ENCODE peak calls at places on chromosomes 16 and 17, in seven cellular contexts. L, H, F, S, O, I and E are unnamed samples.
A peak's percentile ranks its signal among the peaks of the same experiment; 100 is the strongest.

GRCh38 chr17:45942284-45942683 is 47.9 kb downstream of the MAPT start:
- ATAC-seq in L (peak; percentile 31), H (no peak), F (peak; percentile 93), S (no peak), O (peak; percentile 30), I (peak; percentile 96), E (peak; percentile 90)

GRCh38 chr16:56628486-56629035 is 3.0 kb downstream of the MT1E start:
- ATAC-seq in L (no peak), H (no peak), F (no peak), S (no peak), O (no peak), I (no peak), E (no peak)

GRCh38 chr16:22937169-22937568 is 123.2 kb downstream of the HS3ST2 start:
- ATAC-seq in L (no peak), H (no peak), F (peak; percentile 21), S (no peak), O (no peak), I (no peak), E (no peak)

GRCh38 chr17:78723001-78723796 is 58.9 kb downstream of the CYTH1 start:
- ATAC-seq in L (no peak), H (peak; percentile 19), F (no peak), S (peak; percentile 34), O (peak; percentile 6), I (peak; percentile 68), E (peak; percentile 55)

GRCh38 chr17:74545456-74546230 is at the start of gene CD300C:
- ATAC-seq in L (no peak), H (peak; percentile 27), F (no peak), S (peak; percentile 78), O (peak; percentile 83), I (peak; percentile 65), E (peak; percentile 27)

GRCh38 chr17:73109603-73110002 is 17.1 kb upstream of the SLC39A11 start:
- ATAC-seq in L (no peak), H (peak; percentile 69), F (no peak), S (no peak), O (no peak), I (no peak), E (no peak)

GRCh38 chr17:2243953-2244352 is 59.6 kb downstream of the SMG6 start:
- ATAC-seq in L (no peak), H (no peak), F (no peak), S (no peak), O (no peak), I (no peak), E (no peak)

GRCh38 chr17:8459109-8459508 is 23.4 kb downstream of the NDEL1 start:
- ATAC-seq in L (peak; percentile 78), H (no peak), F (peak; percentile 53), S (no peak), O (no peak), I (no peak), E (no peak)

GRCh38 chr16:10668322-10669045 is 26.2 kb downstream of the TEKT5 start:
- ATAC-seq in L (no peak), H (peak; percentile 90), F (no peak), S (peak; percentile 85), O (peak; percentile 88), I (peak; percentile 50), E (no peak)

GRCh38 chr17:5236871-5237540 is 2.3 kb upstream of the SCIMP start:
- ATAC-seq in L (no peak), H (no peak), F (no peak), S (no peak), O (no peak), I (no peak), E (no peak)

GRCh38 chr17:59441459-59442096 is 110.1 kb downstream of the YPEL2 start:
- ATAC-seq in L (no peak), H (no peak), F (no peak), S (no peak), O (no peak), I (no peak), E (no peak)

GRCh38 chr17:36088559-36089376 is 1.2 kb downstream of the CCL3 start:
- ATAC-seq in L (no peak), H (no peak), F (no peak), S (no peak), O (peak; percentile 8), I (no peak), E (no peak)

GRCh38 chr16:8721693-8722348 is 47.4 kb downstream of the ABAT start:
- ATAC-seq in L (peak; percentile 47), H (no peak), F (no peak), S (no peak), O (no peak), I (no peak), E (no peak)

GRCh38 chr16:9027070-9027799 is 63.5 kb upstream of the USP7 start:
- ATAC-seq in L (no peak), H (peak; percentile 58), F (no peak), S (peak; percentile 21), O (peak; percentile 56), I (no peak), E (no peak)

GRCh38 chr16:66250686-66251405 is 115.6 kb upstream of the CDH5 start:
- ATAC-seq in L (no peak), H (no peak), F (peak; percentile 75), S (peak; percentile 67), O (peak; percentile 75), I (peak; percentile 79), E (peak; percentile 82)

GRCh38 chr17:62626719-62627218 is 701 bp upstream of the MRC2 start:
- ATAC-seq in L (no peak), H (peak; percentile 52), F (peak; percentile 67), S (peak; percentile 53), O (peak; percentile 34), I (peak; percentile 75), E (peak; percentile 73)

GRCh38 chr17:45366691-45367090 is 49.9 kb upstream of the MAP3K14 start:
- ATAC-seq in L (no peak), H (no peak), F (no peak), S (no peak), O (no peak), I (no peak), E (no peak)

GRCh38 chr17:80024206-80024972 is 11.3 kb downstream of the TBC1D16 start:
- ATAC-seq in L (no peak), H (no peak), F (no peak), S (no peak), O (peak; percentile 53), I (no peak), E (no peak)
- H3K4me1 ChIP-seq in L (peaks cover 24% of the 10 kb centered on the region), H (peaks cover 17% of the 10 kb centered on the region), F (peaks cover 24% of the 10 kb centered on the region), S (peaks cover 34% of the 10 kb centered on the region), O (peaks cover 21% of the 10 kb centered on the region), I (no peaks in the 10 kb centered on the region), E (peaks cover 6% of the 10 kb centered on the region)

DNA sequence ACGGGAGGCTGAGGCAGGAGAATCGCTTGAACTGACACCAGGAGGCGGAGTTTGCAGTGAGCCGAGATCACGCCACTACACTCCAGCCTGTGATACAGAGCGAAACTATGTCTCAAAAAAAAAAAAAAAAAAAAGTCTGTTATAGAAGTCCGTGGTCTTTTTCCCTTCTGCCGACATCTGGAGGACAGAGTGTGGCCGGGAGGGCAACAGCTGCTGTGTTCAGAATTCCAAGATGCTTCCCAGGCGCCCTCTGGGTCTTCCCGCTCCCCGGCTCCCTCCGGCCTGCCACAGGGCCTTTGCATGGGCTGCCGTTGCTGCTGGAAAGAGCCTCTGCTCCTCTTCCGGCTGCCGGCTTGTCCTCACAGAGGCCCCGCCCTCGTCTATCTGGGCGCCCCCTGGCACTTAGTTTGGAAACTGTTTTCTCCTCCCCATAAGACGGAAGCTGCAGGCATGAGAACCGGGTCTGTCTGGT is 2.4 kb upstream of the CACNA1H start:
- ATAC-seq in L (no peak), H (peak; percentile 29), F (no peak), S (no peak), O (no peak), I (no peak), E (no peak)
- TF ChIP-seq CTCF in L (no peak), H (no peak), F (no peak), S (no peak), O (no peak), I (no peak), E (no peak)

GRCh38 chr16:85228463-85228862 is 116.2 kb upstream of the CIBAR2 start:
- ATAC-seq in L (no peak), H (no peak), F (no peak), S (no peak), O (no peak), I (no peak), E (no peak)

GRCh38 chr16:85227924-85228462 is 115.7 kb upstream of the CIBAR2 start:
- ATAC-seq in L (no peak), H (peak; percentile 76), F (no peak), S (peak; percentile 62), O (no peak), I (no peak), E (peak; percentile 35)

GRCh38 chr16:85231959-85232358 is 119.7 kb upstream of the CIBAR2 start:
- ATAC-seq in L (no peak), H (no peak), F (peak; percentile 25), S (no peak), O (no peak), I (peak; percentile 17), E (no peak)

GRCh38 chr16:85228970-85229430 is 116.7 kb upstream of the CIBAR2 start:
- ATAC-seq in L (peak; percentile 56), H (no peak), F (no peak), S (no peak), O (no peak), I (no peak), E (no peak)

DNA sequence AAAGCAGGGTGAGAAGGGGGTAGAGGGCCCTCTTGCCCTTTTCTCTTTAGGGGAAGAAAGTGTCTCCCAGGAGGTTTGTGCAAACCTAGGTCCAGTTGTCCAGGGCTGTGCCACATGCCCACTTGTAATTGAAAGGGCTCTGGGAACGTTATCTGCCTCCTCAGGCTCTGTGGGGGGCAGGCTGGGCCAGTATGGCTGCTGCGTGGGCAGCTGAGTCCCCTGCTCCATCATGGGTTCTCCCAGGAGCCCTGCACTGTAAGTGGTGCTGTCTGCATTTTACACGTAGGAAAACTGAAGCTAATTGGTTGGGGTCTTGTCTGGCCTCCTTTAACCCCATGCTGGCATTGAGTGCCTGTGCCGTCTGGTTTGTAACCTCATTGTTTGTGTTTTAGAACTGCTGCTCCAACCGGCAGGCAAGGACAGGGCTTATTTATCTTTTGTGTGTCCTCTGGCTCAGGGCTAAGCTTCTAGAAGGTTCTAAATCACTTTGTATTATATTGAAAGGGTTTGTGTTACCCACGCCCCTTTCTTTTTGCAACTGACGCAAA is 117.7 kb upstream of the CIBAR2 start:
- ATAC-seq in L (no peak), H (no peak), F (no peak), S (no peak), O (no peak), I (no peak), E (no peak)
- H3K27me3 ChIP-seq in L (no peaks in the 10 kb centered on the region), H (no peaks in the 10 kb centered on the region), F (no peaks in the 10 kb centered on the region), S (no peaks in the 10 kb centered on the region), O (peaks cover 5% of the 10 kb centered on the region), I (peaks cover 3% of the 10 kb centered on the region), E (no peaks in the 10 kb centered on the region)

DNA sequence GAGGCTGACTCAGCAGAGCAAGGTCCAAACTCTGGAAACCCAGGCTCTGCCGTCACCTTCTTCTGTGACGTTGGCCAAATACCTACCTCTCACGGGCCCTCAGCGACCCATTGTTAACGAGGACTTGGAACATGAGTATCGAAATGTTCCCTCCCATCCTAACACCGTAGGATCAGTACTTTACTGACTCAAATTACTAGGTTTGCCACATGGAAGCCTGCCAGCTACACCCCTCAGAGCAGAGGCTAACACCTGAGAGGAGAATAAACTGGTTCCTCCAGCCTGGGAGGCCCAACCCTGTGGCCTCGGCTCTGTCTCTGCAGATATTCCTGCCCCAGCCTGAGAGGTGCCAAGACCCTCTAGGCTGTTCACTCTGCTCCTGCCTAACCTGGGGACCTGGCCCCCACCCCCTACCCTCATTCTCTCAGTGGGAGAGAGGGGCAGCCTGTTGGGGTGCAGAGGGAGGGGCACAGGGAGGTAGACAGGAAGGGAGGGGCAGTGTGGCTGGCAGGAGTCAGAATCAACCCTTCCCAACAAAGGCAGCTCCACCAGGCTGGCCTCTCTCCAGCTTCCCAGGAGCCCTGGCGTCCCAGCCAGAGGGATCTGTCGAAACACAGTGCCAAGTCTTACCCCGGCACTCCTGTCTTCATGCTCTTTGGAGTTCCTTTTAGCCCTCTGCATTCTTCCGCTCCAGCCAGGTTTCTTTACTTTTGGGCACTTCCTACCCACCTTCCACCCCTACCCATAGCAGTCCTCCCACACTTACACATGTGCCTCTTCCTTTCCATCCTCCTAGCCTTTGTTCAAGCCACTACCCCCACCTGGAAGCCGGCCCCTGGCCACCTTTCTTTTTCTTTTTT is 4.2 kb downstream of the PITPNM3 start:
- ATAC-seq in L (peak; percentile 26), H (no peak), F (no peak), S (peak; percentile 56), O (peak; percentile 55), I (peak; percentile 14), E (peak; percentile 35)
- H3K4me1 ChIP-seq in L (no peaks in the 10 kb centered on the region), H (no peaks in the 10 kb centered on the region), F (peaks cover 6% of the 10 kb centered on the region), S (peaks cover 34% of the 10 kb centered on the region), O (peaks cover 28% of the 10 kb centered on the region), I (peaks cover 7% of the 10 kb centered on the region), E (peaks cover 3% of the 10 kb centered on the region)